ENCODE peak calls at places on chromosome 17, in four cellular contexts. One of them, this sample, is unnamed.
A peak's percentile ranks its signal among the peaks of the same experiment; 100 is the strongest.

GRCh38 chr17:43966276-43966675 is 12.5 kb upstream of the PYY start:
- DNase-seq in K562: no peak
- DNase-seq in lower leg skin: no peak
- DNase-seq in psoas muscle: no peak
- DNase-seq in this sample: no peak

GRCh38 chr17:55778389-55779118 is 27.7 kb downstream of the PCTP start:
- DNase-seq in K562: no peak
- DNase-seq in lower leg skin: no peak
- DNase-seq in psoas muscle: no peak
- DNase-seq in this sample: no peak

GRCh38 chr17:35907266-35907637 is 23.3 kb downstream of the RDM1 start:
- DNase-seq in K562: no peak
- DNase-seq in lower leg skin: no peak
- DNase-seq in psoas muscle: no peak
- DNase-seq in this sample: no peak

GRCh38 chr17:70563301-70563820 is 394.0 kb downstream of the KCNJ2 start:
- DNase-seq in K562: no peak
- DNase-seq in lower leg skin: no peak
- DNase-seq in psoas muscle: no peak
- DNase-seq in this sample: no peak

GRCh38 chr17:4604111-4604644 is 19.8 kb downstream of the SMTNL2 start:
- DNase-seq in K562: no peak
- DNase-seq in lower leg skin: no peak
- DNase-seq in psoas muscle: peak; percentile 88
- DNase-seq in this sample: no peak

GRCh38 chr17:36673637-36674277 is 72.4 kb downstream of the MRM1 start:
- DNase-seq in K562: no peak
- DNase-seq in lower leg skin: no peak
- DNase-seq in psoas muscle: no peak
- DNase-seq in this sample: no peak

GRCh38 chr17:81285179-81285878 is 9.8 kb downstream of the SLC38A10 start:
- DNase-seq in K562: peak; percentile 80
- DNase-seq in lower leg skin: peak; percentile 65
- DNase-seq in psoas muscle: peak; percentile 81
- DNase-seq in this sample: peak; percentile 51

GRCh38 chr17:29043539-29044165 is 711 bp downstream of the PIPOX start:
- DNase-seq in K562: no peak
- DNase-seq in lower leg skin: no peak
- DNase-seq in psoas muscle: no peak
- DNase-seq in this sample: no peak

GRCh38 chr17:75720656-75721462 is at the start of gene ITGB4:
- DNase-seq in K562: peak; percentile 67
- DNase-seq in lower leg skin: no peak
- DNase-seq in psoas muscle: no peak
- DNase-seq in this sample: no peak

GRCh38 chr17:5077781-5078105 is 524 bp upstream of the ZFP3 start:
- DNase-seq in K562: no peak
- DNase-seq in lower leg skin: no peak
- DNase-seq in psoas muscle: no peak
- DNase-seq in this sample: no peak

GRCh38 chr17:61574542-61575351 is 16.3 kb downstream of the NACA2 start:
- DNase-seq in K562: peak; percentile 11
- DNase-seq in lower leg skin: no peak
- DNase-seq in psoas muscle: no peak
- DNase-seq in this sample: no peak

GRCh38 chr17:5522476-5522875 is 36.1 kb downstream of the MIS12 start:
- DNase-seq in K562: no peak
- DNase-seq in lower leg skin: no peak
- DNase-seq in psoas muscle: no peak
- DNase-seq in this sample: no peak

GRCh38 chr17:4043862-4044261 is 79.6 kb upstream of the ATP2A3 start:
- DNase-seq in K562: no peak
- DNase-seq in lower leg skin: no peak
- DNase-seq in psoas muscle: no peak
- DNase-seq in this sample: no peak

GRCh38 chr17:41907185-41907556 is 11.6 kb downstream of the ACLY start:
- DNase-seq in K562: no peak
- DNase-seq in lower leg skin: no peak
- DNase-seq in psoas muscle: no peak
- DNase-seq in this sample: no peak

GRCh38 chr17:32819035-32819434 is 57.9 kb downstream of the MYO1D start:
- DNase-seq in K562: peak; percentile 70
- DNase-seq in lower leg skin: no peak
- DNase-seq in psoas muscle: no peak
- DNase-seq in this sample: no peak

GRCh38 chr17:46977348-46977747 is 1.7 kb downstream of the RPRML start:
- DNase-seq in K562: peak; percentile 43
- DNase-seq in lower leg skin: no peak
- DNase-seq in psoas muscle: no peak
- DNase-seq in this sample: no peak

GRCh38 chr17:44084131-44084538 is 13.6 kb downstream of the G6PC3 start:
- DNase-seq in K562: peak; percentile 49
- DNase-seq in lower leg skin: no peak
- DNase-seq in psoas muscle: no peak
- DNase-seq in this sample: no peak

GRCh38 chr17:71011389-71011788 is 842.1 kb downstream of the KCNJ2 start:
- DNase-seq in K562: no peak
- DNase-seq in lower leg skin: no peak
- DNase-seq in psoas muscle: no peak
- DNase-seq in this sample: no peak

GRCh38 chr17:41417576-41418015 is 6.8 kb downstream of the KRT37 start:
- DNase-seq in K562: peak; percentile 59
- DNase-seq in lower leg skin: no peak
- DNase-seq in psoas muscle: no peak
- DNase-seq in this sample: no peak

GRCh38 chr17:60525624-60526514 is at the start of gene APPBP2:
- DNase-seq in K562: peak; percentile 83
- DNase-seq in lower leg skin: peak; percentile 82
- DNase-seq in psoas muscle: peak; percentile 87
- DNase-seq in this sample: peak; percentile 27

GRCh38 chr17:64491995-64492394 is 4.9 kb downstream of the POLG2 start:
- DNase-seq in K562: no peak
- DNase-seq in lower leg skin: no peak
- DNase-seq in psoas muscle: no peak
- DNase-seq in this sample: no peak

GRCh38 chr17:69882281-69882680 is 192.7 kb upstream of the KCNJ16 start:
- DNase-seq in K562: no peak
- DNase-seq in lower leg skin: no peak
- DNase-seq in psoas muscle: no peak
- DNase-seq in this sample: no peak

GRCh38 chr17:48307814-48308411 is 122.1 kb downstream of the SKAP1 start:
- DNase-seq in K562: peak; percentile 46
- DNase-seq in lower leg skin: peak; percentile 36
- DNase-seq in psoas muscle: peak; percentile 28
- DNase-seq in this sample: no peak

GRCh38 chr17:10316986-10317834 is 55.6 kb downstream of the MYH13 start:
- DNase-seq in K562: peak; percentile 12
- DNase-seq in lower leg skin: peak; percentile 61
- DNase-seq in psoas muscle: peak; percentile 67
- DNase-seq in this sample: peak; percentile 80

GRCh38 chr17:13030459-13031305 is 12.9 kb upstream of the ELAC2 start:
- DNase-seq in K562: peak; percentile 52
- DNase-seq in lower leg skin: no peak
- DNase-seq in psoas muscle: no peak
- DNase-seq in this sample: no peak

DNA sequence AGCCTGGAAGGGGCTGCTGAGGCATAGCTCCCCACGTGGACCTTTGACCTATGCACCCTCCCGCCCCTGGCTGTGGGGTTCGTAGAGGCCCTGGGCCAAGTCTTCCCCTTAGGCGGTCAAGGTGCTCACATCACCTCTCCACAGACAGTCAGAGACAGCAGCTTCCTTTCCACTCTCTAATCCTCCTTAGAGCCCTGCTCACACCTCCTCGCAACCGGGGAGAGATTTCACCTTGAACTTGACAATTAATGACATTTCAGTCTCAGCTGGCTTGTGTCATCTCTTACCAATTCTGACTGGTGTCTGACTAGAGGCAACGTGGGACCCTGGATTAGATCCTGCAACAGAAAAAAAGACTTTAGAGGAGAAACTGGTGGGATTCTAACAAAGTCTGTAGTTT is 115.2 kb downstream of the MGAT5B start:
- DNase-seq in K562: no peak
- DNase-seq in lower leg skin: no peak
- DNase-seq in psoas muscle: no peak
- DNase-seq in this sample: no peak
- TF ChIP-seq CTCF in K562: no peak
- TF ChIP-seq CTCF in lower leg skin: no peak
- TF ChIP-seq CTCF in psoas muscle: no peak
- TF ChIP-seq CTCF in this sample: no peak

DNA sequence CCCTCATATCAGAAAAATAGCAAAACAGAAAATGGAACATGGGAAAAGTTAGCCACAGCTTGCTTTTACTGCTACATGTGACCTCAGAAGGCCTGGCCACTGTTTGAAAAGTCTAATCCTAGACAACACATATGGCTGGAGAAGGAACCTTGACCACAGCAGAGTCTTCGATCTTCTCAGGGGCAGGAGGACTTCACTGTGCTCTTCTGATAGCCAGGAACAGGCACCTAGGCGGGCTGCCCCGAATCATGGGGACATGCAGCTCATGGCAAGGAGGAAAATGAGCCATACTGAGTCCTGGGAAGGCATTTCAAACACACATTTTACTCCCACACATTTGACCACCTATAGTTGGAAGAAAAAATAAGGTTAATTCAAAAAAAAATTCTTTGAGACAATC is 31.1 kb upstream of the ADORA2B start:
- DNase-seq in K562: no peak
- DNase-seq in lower leg skin: no peak
- DNase-seq in psoas muscle: no peak
- DNase-seq in this sample: no peak
- TF ChIP-seq CTCF in K562: no peak
- TF ChIP-seq CTCF in lower leg skin: no peak
- TF ChIP-seq CTCF in psoas muscle: no peak
- TF ChIP-seq CTCF in this sample: no peak

GRCh38 chr17:17793378-17794214 is 43.2 kb downstream of the SREBF1 start:
- DNase-seq in K562: no peak
- DNase-seq in lower leg skin: no peak
- DNase-seq in psoas muscle: no peak
- DNase-seq in this sample: no peak

GRCh38 chr17:17789828-17790672 is 46.7 kb downstream of the SREBF1 start:
- DNase-seq in K562: no peak
- DNase-seq in lower leg skin: no peak
- DNase-seq in psoas muscle: no peak
- DNase-seq in this sample: no peak

GRCh38 chr17:17792551-17793377 is 44.0 kb downstream of the SREBF1 start:
- DNase-seq in K562: peak; percentile 28
- DNase-seq in lower leg skin: no peak
- DNase-seq in psoas muscle: peak; percentile 37
- DNase-seq in this sample: no peak

GRCh38 chr17:17790673-17791464 is 45.9 kb downstream of the SREBF1 start:
- DNase-seq in K562: no peak
- DNase-seq in lower leg skin: no peak
- DNase-seq in psoas muscle: no peak
- DNase-seq in this sample: no peak

DNA sequence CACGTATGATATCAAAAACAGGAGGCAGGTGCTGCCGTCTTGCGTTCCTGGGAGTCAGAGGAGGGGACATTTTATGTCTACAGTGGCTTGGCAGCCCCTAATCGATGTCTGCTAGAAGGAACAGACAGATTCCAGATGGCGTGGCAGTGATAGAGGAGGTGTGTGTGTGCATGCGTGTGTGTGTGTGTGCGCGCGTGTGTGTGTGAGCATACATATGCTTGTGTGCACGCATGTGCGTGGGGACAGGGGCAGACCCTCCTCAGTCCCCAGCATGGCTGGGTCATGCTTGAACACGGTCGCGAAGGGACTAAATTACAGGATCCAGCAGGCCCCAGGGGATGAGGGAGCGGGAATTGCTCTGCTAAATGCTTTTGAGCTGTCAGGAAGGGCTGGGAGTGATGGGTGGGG is 44.6 kb downstream of the SREBF1 start:
- DNase-seq in K562: no peak
- DNase-seq in lower leg skin: no peak
- DNase-seq in psoas muscle: peak; percentile 14
- DNase-seq in this sample: no peak
- TF ChIP-seq CTCF in K562: no peak
- TF ChIP-seq CTCF in lower leg skin: no peak
- TF ChIP-seq CTCF in psoas muscle: no peak
- TF ChIP-seq CTCF in this sample: no peak

GRCh38 chr17:50147841-50148225 is 2.6 kb downstream of the PPP1R9B start:
- DNase-seq in K562: no peak
- DNase-seq in lower leg skin: no peak
- DNase-seq in psoas muscle: no peak
- DNase-seq in this sample: peak; percentile 78

GRCh38 chr17:50144845-50145531 is 5.5 kb downstream of the PPP1R9B start:
- DNase-seq in K562: no peak
- DNase-seq in lower leg skin: no peak
- DNase-seq in psoas muscle: peak; percentile 72
- DNase-seq in this sample: no peak

GRCh38 chr17:50146927-50147640 is 3.4 kb downstream of the PPP1R9B start:
- DNase-seq in K562: no peak
- DNase-seq in lower leg skin: no peak
- DNase-seq in psoas muscle: no peak
- DNase-seq in this sample: no peak

GRCh38 chr17:50145532-50146229 is 4.8 kb downstream of the PPP1R9B start:
- DNase-seq in K562: no peak
- DNase-seq in lower leg skin: no peak
- DNase-seq in psoas muscle: no peak
- DNase-seq in this sample: no peak

DNA sequence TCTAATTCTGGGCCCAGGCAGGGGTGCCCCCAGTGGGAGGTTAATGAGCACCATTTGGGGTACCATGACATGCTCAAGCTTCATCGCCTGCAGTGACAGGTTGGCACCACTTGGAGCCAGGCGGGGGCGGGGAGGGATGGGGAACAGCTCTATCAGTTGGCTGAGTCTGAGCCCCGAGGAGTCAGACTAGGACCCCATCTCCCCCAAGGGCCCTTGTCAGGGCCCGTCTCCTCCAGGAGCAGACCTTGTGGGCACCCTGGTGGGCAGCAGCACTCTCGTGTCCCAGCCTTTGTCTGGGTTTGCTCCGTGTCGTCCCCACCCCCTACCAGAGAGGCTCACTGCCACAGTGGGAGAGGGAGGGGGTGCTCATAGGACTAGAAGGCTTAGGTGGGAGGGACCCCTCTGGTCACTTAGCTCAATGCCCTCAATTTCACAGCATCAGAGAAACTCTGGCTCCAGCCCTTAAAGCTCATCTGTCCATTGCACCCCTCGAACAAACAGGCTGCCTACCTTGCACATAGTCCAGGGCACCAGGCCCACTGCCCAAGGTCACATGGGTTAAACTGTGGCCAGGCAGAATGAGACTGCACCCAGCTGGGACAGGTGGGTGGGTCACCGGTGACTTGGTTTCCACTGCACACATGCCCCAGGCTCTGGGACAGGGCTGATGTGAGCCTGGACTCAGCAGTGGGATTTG is 4.1 kb downstream of the PPP1R9B start:
- DNase-seq in K562: no peak
- DNase-seq in lower leg skin: no peak
- DNase-seq in psoas muscle: no peak
- DNase-seq in this sample: no peak
- TF ChIP-seq CTCF in K562: no peak
- TF ChIP-seq CTCF in lower leg skin: no peak
- TF ChIP-seq CTCF in psoas muscle: no peak
- TF ChIP-seq CTCF in this sample: no peak

This sample was measured in ascending aorta.